ENCODE peak calls at places on chromosomes 3 and 15, in six cellular contexts. One of them, this sample, is unnamed.

GRCh38 chr15:47975422-47975821 is 145.4 kb upstream of the SLC24A5 start:
- DNase-seq in K562: no peak
- DNase-seq in SK-N-SH: no peak
- DNase-seq in H1: no peak
- DNase-seq in HepG2: no peak
- DNase-seq in GM12878: no peak
- DNase-seq in this sample: no peak

GRCh38 chr15:37517106-37517505 is 416.8 kb upstream of the MEIS2 start:
- DNase-seq in K562: no peak
- DNase-seq in SK-N-SH: no peak
- DNase-seq in H1: no peak
- DNase-seq in HepG2: no peak
- DNase-seq in GM12878: no peak
- DNase-seq in this sample: no peak

GRCh38 chr3:122678496-122678895 is 2.1 kb upstream of the PARP14 start:
- DNase-seq in K562: no peak
- DNase-seq in SK-N-SH: no peak
- DNase-seq in H1: no peak
- DNase-seq in HepG2: no peak
- DNase-seq in GM12878: no peak
- DNase-seq in this sample: no peak

GRCh38 chr3:22960326-22960984 is 242.7 kb upstream of the UBE2E2 start:
- DNase-seq in K562: no peak
- DNase-seq in SK-N-SH: peak
- DNase-seq in H1: no peak
- DNase-seq in HepG2: peak
- DNase-seq in GM12878: no peak
- DNase-seq in this sample: peak

GRCh38 chr3:17489139-17489538 is 253.3 kb downstream of the TBC1D5 start:
- DNase-seq in K562: no peak
- DNase-seq in SK-N-SH: no peak
- DNase-seq in H1: no peak
- DNase-seq in HepG2: no peak
- DNase-seq in GM12878: no peak
- DNase-seq in this sample: no peak

GRCh38 chr3:191066669-191067068 is 132.4 kb upstream of the OSTN start:
- DNase-seq in K562: no peak
- DNase-seq in SK-N-SH: no peak
- DNase-seq in H1: no peak
- DNase-seq in HepG2: no peak
- DNase-seq in GM12878: peak
- DNase-seq in this sample: no peak

GRCh38 chr3:61194892-61195538 is 56.2 kb downstream of the FHIT start:
- DNase-seq in K562: no peak
- DNase-seq in SK-N-SH: no peak
- DNase-seq in H1: no peak
- DNase-seq in HepG2: peak
- DNase-seq in GM12878: no peak
- DNase-seq in this sample: no peak

GRCh38 chr3:186053954-186054353 is 54.9 kb downstream of the ETV5 start:
- DNase-seq in K562: no peak
- DNase-seq in SK-N-SH: no peak
- DNase-seq in H1: no peak
- DNase-seq in HepG2: no peak
- DNase-seq in GM12878: no peak
- DNase-seq in this sample: no peak

GRCh38 chr3:118823626-118824025 is 211.0 kb downstream of the IGSF11 start:
- DNase-seq in K562: no peak
- DNase-seq in SK-N-SH: no peak
- DNase-seq in H1: no peak
- DNase-seq in HepG2: no peak
- DNase-seq in GM12878: no peak
- DNase-seq in this sample: no peak

GRCh38 chr3:118817748-118818165 is 216.9 kb downstream of the IGSF11 start:
- DNase-seq in K562: peak
- DNase-seq in SK-N-SH: peak
- DNase-seq in H1: no peak
- DNase-seq in HepG2: peak
- DNase-seq in GM12878: no peak
- DNase-seq in this sample: peak

GRCh38 chr3:118813472-118813871 is 221.2 kb downstream of the IGSF11 start:
- DNase-seq in K562: no peak
- DNase-seq in SK-N-SH: no peak
- DNase-seq in H1: no peak
- DNase-seq in HepG2: no peak
- DNase-seq in GM12878: peak
- DNase-seq in this sample: no peak

GRCh38 chr3:118818386-118818785 is 216.3 kb downstream of the IGSF11 start:
- DNase-seq in K562: no peak
- DNase-seq in SK-N-SH: no peak
- DNase-seq in H1: no peak
- DNase-seq in HepG2: peak
- DNase-seq in GM12878: no peak
- DNase-seq in this sample: no peak
- TF ChIP-seq GABPA in K562: no peak
- TF ChIP-seq GABPA in SK-N-SH: no peak
- TF ChIP-seq GABPA in H1: no peak
- TF ChIP-seq GABPA in HepG2: no peak
- TF ChIP-seq GABPA in GM12878: no peak
- TF ChIP-seq GABPA in this sample: no peak

GRCh38 chr3:113623324-113623723 is 73.1 kb downstream of the USF3 start:
- DNase-seq in K562: no peak
- DNase-seq in SK-N-SH: no peak
- DNase-seq in H1: peak
- DNase-seq in HepG2: no peak
- DNase-seq in GM12878: no peak
- DNase-seq in this sample: no peak
- TF ChIP-seq GABPA in K562: no peak
- TF ChIP-seq GABPA in SK-N-SH: no peak
- TF ChIP-seq GABPA in H1: no peak
- TF ChIP-seq GABPA in HepG2: no peak
- TF ChIP-seq GABPA in GM12878: no peak
- TF ChIP-seq GABPA in this sample: no peak

GRCh38 chr3:4709336-4709735 is 216.2 kb downstream of the ITPR1 start:
- DNase-seq in K562: no peak
- DNase-seq in SK-N-SH: no peak
- DNase-seq in H1: no peak
- DNase-seq in HepG2: no peak
- DNase-seq in GM12878: no peak
- DNase-seq in this sample: no peak
- TF ChIP-seq GABPA in K562: no peak
- TF ChIP-seq GABPA in SK-N-SH: no peak
- TF ChIP-seq GABPA in H1: no peak
- TF ChIP-seq GABPA in HepG2: no peak
- TF ChIP-seq GABPA in GM12878: no peak
- TF ChIP-seq GABPA in this sample: no peak

GRCh38 chr15:65824031-65824743 is 32.1 kb upstream of the DENND4A start:
- DNase-seq in K562: peak
- DNase-seq in SK-N-SH: peak
- DNase-seq in H1: no peak
- DNase-seq in HepG2: peak
- DNase-seq in GM12878: no peak
- DNase-seq in this sample: no peak

GRCh38 chr15:65819563-65819960 is 27.5 kb upstream of the DENND4A start:
- DNase-seq in K562: peak
- DNase-seq in SK-N-SH: no peak
- DNase-seq in H1: no peak
- DNase-seq in HepG2: peak
- DNase-seq in GM12878: no peak
- DNase-seq in this sample: no peak

GRCh38 chr15:65821070-65821469 is 29.0 kb upstream of the DENND4A start:
- DNase-seq in K562: no peak
- DNase-seq in SK-N-SH: no peak
- DNase-seq in H1: no peak
- DNase-seq in HepG2: no peak
- DNase-seq in GM12878: no peak
- DNase-seq in this sample: no peak

GRCh38 chr15:65816441-65816840 is 24.3 kb upstream of the DENND4A start:
- DNase-seq in K562: no peak
- DNase-seq in SK-N-SH: no peak
- DNase-seq in H1: no peak
- DNase-seq in HepG2: no peak
- DNase-seq in GM12878: no peak
- DNase-seq in this sample: no peak

GRCh38 chr15:65818927-65819562 is 27.0 kb upstream of the DENND4A start:
- DNase-seq in K562: no peak
- DNase-seq in SK-N-SH: no peak
- DNase-seq in H1: no peak
- DNase-seq in HepG2: no peak
- DNase-seq in GM12878: peak
- DNase-seq in this sample: peak
- TF ChIP-seq GABPA in K562: peak
- TF ChIP-seq GABPA in SK-N-SH: no peak
- TF ChIP-seq GABPA in H1: no peak
- TF ChIP-seq GABPA in HepG2: no peak
- TF ChIP-seq GABPA in GM12878: peak
- TF ChIP-seq GABPA in this sample: no peak